ENCODE peak calls at places on chromosomes 4 and X, in nine cellular contexts. One of them, this sample, is unnamed.
A peak's percentile ranks its signal among the peaks of the same experiment; 100 is the strongest.

GRCh38 chrX:13265549-13266132 is 54.2 kb downstream of the ATXN3L start:
- DNase-seq in iris pigment epithelial cell: no peak
- DNase-seq in CD4-positive, CD25-positive, alpha-beta regulatory T cell: no peak
- DNase-seq in D341Med: no peak
- DNase-seq in heart left ventricle: no peak
- DNase-seq in natural killer cell treated with Interleukin-12 subunit alpha and Interleukin-12 subunit beta and Interleukin-15 and Interleukin-18, amount 100 ng/mL, for 72 hours: no peak
- DNase-seq in fibroblast of mammary gland: no peak
- DNase-seq in MG63: no peak
- DNase-seq in HCEC 1CT: no peak
- DNase-seq in this sample: no peak

GRCh38 chrX:129769467-129770154 is 10.1 kb upstream of the SASH3 start:
- DNase-seq in heart left ventricle: no peak
- DNase-seq in MG63: no peak
- DNase-seq in D341Med: no peak
- DNase-seq in CD4-positive, CD25-positive, alpha-beta regulatory T cell: peak; percentile 64
- DNase-seq in fibroblast of mammary gland: no peak
- DNase-seq in HCEC 1CT: no peak
- DNase-seq in iris pigment epithelial cell: no peak
- DNase-seq in natural killer cell treated with Interleukin-12 subunit alpha and Interleukin-12 subunit beta and Interleukin-15 and Interleukin-18, amount 100 ng/mL, for 72 hours: no peak
- DNase-seq in this sample: no peak

GRCh38 chr4:170102426-170102825 is 12.7 kb upstream of the AADAT start:
- DNase-seq in CD4-positive, CD25-positive, alpha-beta regulatory T cell: no peak
- DNase-seq in fibroblast of mammary gland: no peak
- DNase-seq in MG63: no peak
- DNase-seq in heart left ventricle: no peak
- DNase-seq in iris pigment epithelial cell: no peak
- DNase-seq in D341Med: no peak
- DNase-seq in HCEC 1CT: no peak
- DNase-seq in natural killer cell treated with Interleukin-12 subunit alpha and Interleukin-12 subunit beta and Interleukin-15 and Interleukin-18, amount 100 ng/mL, for 72 hours: no peak
- DNase-seq in this sample: no peak

GRCh38 chrX:153522259-153522658 is 4.8 kb downstream of the ATP2B3 start:
- DNase-seq in CD4-positive, CD25-positive, alpha-beta regulatory T cell: no peak
- DNase-seq in natural killer cell treated with Interleukin-12 subunit alpha and Interleukin-12 subunit beta and Interleukin-15 and Interleukin-18, amount 100 ng/mL, for 72 hours: no peak
- DNase-seq in MG63: no peak
- DNase-seq in HCEC 1CT: no peak
- DNase-seq in D341Med: no peak
- DNase-seq in fibroblast of mammary gland: no peak
- DNase-seq in iris pigment epithelial cell: no peak
- DNase-seq in heart left ventricle: no peak
- DNase-seq in this sample: no peak

GRCh38 chr4:63460075-63460474 is 949.2 kb downstream of the TECRL start:
- DNase-seq in HCEC 1CT: no peak
- DNase-seq in fibroblast of mammary gland: no peak
- DNase-seq in MG63: no peak
- DNase-seq in CD4-positive, CD25-positive, alpha-beta regulatory T cell: no peak
- DNase-seq in natural killer cell treated with Interleukin-12 subunit alpha and Interleukin-12 subunit beta and Interleukin-15 and Interleukin-18, amount 100 ng/mL, for 72 hours: no peak
- DNase-seq in iris pigment epithelial cell: no peak
- DNase-seq in D341Med: no peak
- DNase-seq in heart left ventricle: no peak
- DNase-seq in this sample: no peak

GRCh38 chr4:2937146-2937857 is 25.9 kb downstream of the NOP14 start:
- DNase-seq in MG63: no peak
- DNase-seq in D341Med: peak; percentile 32
- DNase-seq in iris pigment epithelial cell: peak; percentile 65
- DNase-seq in HCEC 1CT: no peak
- DNase-seq in natural killer cell treated with Interleukin-12 subunit alpha and Interleukin-12 subunit beta and Interleukin-15 and Interleukin-18, amount 100 ng/mL, for 72 hours: peak; percentile 60
- DNase-seq in CD4-positive, CD25-positive, alpha-beta regulatory T cell: no peak
- DNase-seq in fibroblast of mammary gland: peak; percentile 53
- DNase-seq in heart left ventricle: no peak
- DNase-seq in this sample: no peak

GRCh38 chrX:108091878-108092291 is 307 bp downstream of the ATG4A start:
- DNase-seq in CD4-positive, CD25-positive, alpha-beta regulatory T cell: no peak
- DNase-seq in heart left ventricle: no peak
- DNase-seq in MG63: no peak
- DNase-seq in HCEC 1CT: no peak
- DNase-seq in iris pigment epithelial cell: no peak
- DNase-seq in fibroblast of mammary gland: no peak
- DNase-seq in natural killer cell treated with Interleukin-12 subunit alpha and Interleukin-12 subunit beta and Interleukin-15 and Interleukin-18, amount 100 ng/mL, for 72 hours: no peak
- DNase-seq in D341Med: no peak
- DNase-seq in this sample: no peak

GRCh38 chr4:74005528-74005927 is 7.1 kb upstream of the CXCL5 start:
- DNase-seq in heart left ventricle: no peak
- DNase-seq in natural killer cell treated with Interleukin-12 subunit alpha and Interleukin-12 subunit beta and Interleukin-15 and Interleukin-18, amount 100 ng/mL, for 72 hours: no peak
- DNase-seq in D341Med: no peak
- DNase-seq in MG63: no peak
- DNase-seq in fibroblast of mammary gland: peak; percentile 48
- DNase-seq in iris pigment epithelial cell: peak; percentile 39
- DNase-seq in HCEC 1CT: peak; percentile 19
- DNase-seq in CD4-positive, CD25-positive, alpha-beta regulatory T cell: no peak
- DNase-seq in this sample: no peak

GRCh38 chr4:132123870-132124623 is 1025.0 kb upstream of the PCDH10 start:
- DNase-seq in HCEC 1CT: no peak
- DNase-seq in CD4-positive, CD25-positive, alpha-beta regulatory T cell: no peak
- DNase-seq in iris pigment epithelial cell: peak; percentile 27
- DNase-seq in D341Med: no peak
- DNase-seq in MG63: peak; percentile 42
- DNase-seq in heart left ventricle: no peak
- DNase-seq in natural killer cell treated with Interleukin-12 subunit alpha and Interleukin-12 subunit beta and Interleukin-15 and Interleukin-18, amount 100 ng/mL, for 72 hours: no peak
- DNase-seq in fibroblast of mammary gland: peak; percentile 50
- DNase-seq in this sample: peak; percentile 36

GRCh38 chr4:74772106-74772505 is 22.2 kb downstream of the BTC start:
- DNase-seq in natural killer cell treated with Interleukin-12 subunit alpha and Interleukin-12 subunit beta and Interleukin-15 and Interleukin-18, amount 100 ng/mL, for 72 hours: no peak
- DNase-seq in D341Med: no peak
- DNase-seq in HCEC 1CT: no peak
- DNase-seq in CD4-positive, CD25-positive, alpha-beta regulatory T cell: no peak
- DNase-seq in fibroblast of mammary gland: no peak
- DNase-seq in MG63: no peak
- DNase-seq in iris pigment epithelial cell: no peak
- DNase-seq in heart left ventricle: no peak
- DNase-seq in this sample: no peak

GRCh38 chr4:19993222-19993621 is 258.5 kb upstream of the SLIT2 start:
- DNase-seq in MG63: no peak
- DNase-seq in CD4-positive, CD25-positive, alpha-beta regulatory T cell: no peak
- DNase-seq in D341Med: no peak
- DNase-seq in fibroblast of mammary gland: peak; percentile 33
- DNase-seq in HCEC 1CT: no peak
- DNase-seq in heart left ventricle: no peak
- DNase-seq in iris pigment epithelial cell: no peak
- DNase-seq in natural killer cell treated with Interleukin-12 subunit alpha and Interleukin-12 subunit beta and Interleukin-15 and Interleukin-18, amount 100 ng/mL, for 72 hours: no peak
- DNase-seq in this sample: no peak

GRCh38 chr4:38190717-38191178 is 230.6 kb downstream of the PTTG2 start:
- DNase-seq in D341Med: no peak
- DNase-seq in fibroblast of mammary gland: peak; percentile 89
- DNase-seq in heart left ventricle: peak; percentile 74
- DNase-seq in MG63: peak; percentile 81
- DNase-seq in CD4-positive, CD25-positive, alpha-beta regulatory T cell: no peak
- DNase-seq in natural killer cell treated with Interleukin-12 subunit alpha and Interleukin-12 subunit beta and Interleukin-15 and Interleukin-18, amount 100 ng/mL, for 72 hours: no peak
- DNase-seq in iris pigment epithelial cell: peak; percentile 34
- DNase-seq in HCEC 1CT: peak; percentile 77
- DNase-seq in this sample: peak; percentile 90

GRCh38 chr4:40340034-40340433 is 4.9 kb downstream of the CHRNA9 start:
- DNase-seq in heart left ventricle: no peak
- DNase-seq in fibroblast of mammary gland: peak; percentile 62
- DNase-seq in HCEC 1CT: no peak
- DNase-seq in CD4-positive, CD25-positive, alpha-beta regulatory T cell: no peak
- DNase-seq in iris pigment epithelial cell: peak; percentile 15
- DNase-seq in MG63: no peak
- DNase-seq in natural killer cell treated with Interleukin-12 subunit alpha and Interleukin-12 subunit beta and Interleukin-15 and Interleukin-18, amount 100 ng/mL, for 72 hours: no peak
- DNase-seq in D341Med: no peak
- DNase-seq in this sample: peak; percentile 25

GRCh38 chrX:54413753-54414152 is 26.5 kb upstream of the TSR2 start:
- DNase-seq in D341Med: no peak
- DNase-seq in HCEC 1CT: no peak
- DNase-seq in natural killer cell treated with Interleukin-12 subunit alpha and Interleukin-12 subunit beta and Interleukin-15 and Interleukin-18, amount 100 ng/mL, for 72 hours: no peak
- DNase-seq in fibroblast of mammary gland: peak; percentile 29
- DNase-seq in CD4-positive, CD25-positive, alpha-beta regulatory T cell: no peak
- DNase-seq in iris pigment epithelial cell: peak; percentile 4
- DNase-seq in heart left ventricle: no peak
- DNase-seq in MG63: no peak
- DNase-seq in this sample: no peak

GRCh38 chr4:9146967-9147366 is 23.2 kb upstream of the FAM90A26 start:
- DNase-seq in CD4-positive, CD25-positive, alpha-beta regulatory T cell: no peak
- DNase-seq in HCEC 1CT: no peak
- DNase-seq in iris pigment epithelial cell: no peak
- DNase-seq in natural killer cell treated with Interleukin-12 subunit alpha and Interleukin-12 subunit beta and Interleukin-15 and Interleukin-18, amount 100 ng/mL, for 72 hours: no peak
- DNase-seq in fibroblast of mammary gland: no peak
- DNase-seq in MG63: no peak
- DNase-seq in D341Med: no peak
- DNase-seq in heart left ventricle: no peak
- DNase-seq in this sample: no peak

GRCh38 chrX:53479295-53479694 is 45.1 kb upstream of the HSD17B10 start:
- DNase-seq in heart left ventricle: no peak
- DNase-seq in fibroblast of mammary gland: no peak
- DNase-seq in HCEC 1CT: peak; percentile 0
- DNase-seq in CD4-positive, CD25-positive, alpha-beta regulatory T cell: no peak
- DNase-seq in MG63: no peak
- DNase-seq in natural killer cell treated with Interleukin-12 subunit alpha and Interleukin-12 subunit beta and Interleukin-15 and Interleukin-18, amount 100 ng/mL, for 72 hours: no peak
- DNase-seq in iris pigment epithelial cell: peak; percentile 50
- DNase-seq in D341Med: no peak
- DNase-seq in this sample: peak; percentile 28

GRCh38 chrX:23616361-23616760 is 50.9 kb upstream of the PRDX4 start:
- DNase-seq in CD4-positive, CD25-positive, alpha-beta regulatory T cell: no peak
- DNase-seq in MG63: no peak
- DNase-seq in HCEC 1CT: peak; percentile 45
- DNase-seq in D341Med: peak; percentile 41
- DNase-seq in heart left ventricle: no peak
- DNase-seq in fibroblast of mammary gland: peak; percentile 34
- DNase-seq in natural killer cell treated with Interleukin-12 subunit alpha and Interleukin-12 subunit beta and Interleukin-15 and Interleukin-18, amount 100 ng/mL, for 72 hours: no peak
- DNase-seq in iris pigment epithelial cell: peak; percentile 42
- DNase-seq in this sample: peak; percentile 51

GRCh38 chrX:17027931-17028330 is 81.5 kb downstream of the REPS2 start:
- DNase-seq in iris pigment epithelial cell: no peak
- DNase-seq in heart left ventricle: no peak
- DNase-seq in CD4-positive, CD25-positive, alpha-beta regulatory T cell: no peak
- DNase-seq in natural killer cell treated with Interleukin-12 subunit alpha and Interleukin-12 subunit beta and Interleukin-15 and Interleukin-18, amount 100 ng/mL, for 72 hours: no peak
- DNase-seq in HCEC 1CT: no peak
- DNase-seq in D341Med: no peak
- DNase-seq in fibroblast of mammary gland: no peak
- DNase-seq in MG63: no peak
- DNase-seq in this sample: no peak

GRCh38 chrX:128818690-128819089 is 704.6 kb downstream of the SMARCA1 start:
- DNase-seq in natural killer cell treated with Interleukin-12 subunit alpha and Interleukin-12 subunit beta and Interleukin-15 and Interleukin-18, amount 100 ng/mL, for 72 hours: no peak
- DNase-seq in D341Med: no peak
- DNase-seq in fibroblast of mammary gland: no peak
- DNase-seq in iris pigment epithelial cell: no peak
- DNase-seq in heart left ventricle: no peak
- DNase-seq in CD4-positive, CD25-positive, alpha-beta regulatory T cell: no peak
- DNase-seq in HCEC 1CT: no peak
- DNase-seq in MG63: no peak
- DNase-seq in this sample: no peak

GRCh38 chr4:119490335-119490734 is 138.3 kb downstream of the PDE5A start:
- DNase-seq in D341Med: peak; percentile 50
- DNase-seq in natural killer cell treated with Interleukin-12 subunit alpha and Interleukin-12 subunit beta and Interleukin-15 and Interleukin-18, amount 100 ng/mL, for 72 hours: no peak
- DNase-seq in fibroblast of mammary gland: peak; percentile 31
- DNase-seq in heart left ventricle: no peak
- DNase-seq in HCEC 1CT: peak; percentile 15
- DNase-seq in MG63: no peak
- DNase-seq in iris pigment epithelial cell: peak; percentile 31
- DNase-seq in CD4-positive, CD25-positive, alpha-beta regulatory T cell: no peak
- DNase-seq in this sample: peak; percentile 23

GRCh38 chr4:186072516-186072915 is 3.6 kb downstream of the TLR3 start:
- DNase-seq in MG63: no peak
- DNase-seq in heart left ventricle: no peak
- DNase-seq in iris pigment epithelial cell: no peak
- DNase-seq in CD4-positive, CD25-positive, alpha-beta regulatory T cell: no peak
- DNase-seq in fibroblast of mammary gland: no peak
- DNase-seq in D341Med: no peak
- DNase-seq in natural killer cell treated with Interleukin-12 subunit alpha and Interleukin-12 subunit beta and Interleukin-15 and Interleukin-18, amount 100 ng/mL, for 72 hours: no peak
- DNase-seq in HCEC 1CT: no peak
- DNase-seq in this sample: no peak

GRCh38 chrX:74458738-74459137 is 37.4 kb downstream of the SLC16A2 start:
- DNase-seq in heart left ventricle: no peak
- DNase-seq in fibroblast of mammary gland: peak; percentile 77
- DNase-seq in D341Med: no peak
- DNase-seq in natural killer cell treated with Interleukin-12 subunit alpha and Interleukin-12 subunit beta and Interleukin-15 and Interleukin-18, amount 100 ng/mL, for 72 hours: no peak
- DNase-seq in CD4-positive, CD25-positive, alpha-beta regulatory T cell: no peak
- DNase-seq in MG63: no peak
- DNase-seq in iris pigment epithelial cell: peak; percentile 72
- DNase-seq in HCEC 1CT: peak; percentile 61
- DNase-seq in this sample: peak; percentile 57

GRCh38 chrX:38654302-38654701 is 93.0 kb downstream of the TSPAN7 start:
- DNase-seq in natural killer cell treated with Interleukin-12 subunit alpha and Interleukin-12 subunit beta and Interleukin-15 and Interleukin-18, amount 100 ng/mL, for 72 hours: no peak
- DNase-seq in D341Med: peak; percentile 26
- DNase-seq in fibroblast of mammary gland: peak; percentile 35
- DNase-seq in iris pigment epithelial cell: peak; percentile 40
- DNase-seq in MG63: no peak
- DNase-seq in heart left ventricle: no peak
- DNase-seq in HCEC 1CT: no peak
- DNase-seq in CD4-positive, CD25-positive, alpha-beta regulatory T cell: no peak
- DNase-seq in this sample: peak; percentile 6

GRCh38 chr4:101279377-101279871 is 67.9 kb downstream of the PPP3CA start:
- DNase-seq in HCEC 1CT: peak; percentile 88
- DNase-seq in fibroblast of mammary gland: peak; percentile 99
- DNase-seq in heart left ventricle: peak; percentile 66
- DNase-seq in natural killer cell treated with Interleukin-12 subunit alpha and Interleukin-12 subunit beta and Interleukin-15 and Interleukin-18, amount 100 ng/mL, for 72 hours: no peak
- DNase-seq in MG63: peak; percentile 66
- DNase-seq in D341Med: no peak
- DNase-seq in iris pigment epithelial cell: peak; percentile 98
- DNase-seq in CD4-positive, CD25-positive, alpha-beta regulatory T cell: no peak
- DNase-seq in this sample: peak; percentile 98

GRCh38 chr4:1866095-1866755 is 5.0 kb upstream of the NSD2 start:
- DNase-seq in natural killer cell treated with Interleukin-12 subunit alpha and Interleukin-12 subunit beta and Interleukin-15 and Interleukin-18, amount 100 ng/mL, for 72 hours: no peak
- DNase-seq in MG63: no peak
- DNase-seq in D341Med: no peak
- DNase-seq in heart left ventricle: no peak
- DNase-seq in iris pigment epithelial cell: no peak
- DNase-seq in CD4-positive, CD25-positive, alpha-beta regulatory T cell: no peak
- DNase-seq in fibroblast of mammary gland: no peak
- DNase-seq in HCEC 1CT: no peak
- DNase-seq in this sample: no peak

This sample was measured in fibroblast of lung.